ENCODE peak calls at places on chromosomes 4 and X, in seven cellular contexts. Q is CD4-positive, CD25-positive, alpha-beta regulatory T cell; L is ovary; E is mucosa of descending colon; Y is Karpas-422; W is adrenal gland; S is aorta. R is an unnamed sample. For H3K9me3, the result is how much of the 10 kb centered on the place peaks cover.

GRCh38 chr4:85777908-85778808 is 303.2 kb downstream of the ARHGAP24 start:
- DNase-seq in Y (peak), W (no peak), E (no peak), Q (no peak), S (no peak), L (no peak), R (peak)

GRCh38 chrX:16892504-16893362 is 22.6 kb upstream of the RBBP7 start:
- DNase-seq in Y (peak), S (peak), Q (peak), W (peak), E (peak), L (peak), R (peak)

GRCh38 chr4:81195475-81195874 is 19.5 kb downstream of the PRKG2 start:
- DNase-seq in L (no peak), W (no peak), Y (no peak), S (no peak), Q (no peak), E (no peak), R (no peak)

GRCh38 chr4:5416637-5417036 is 291.7 kb downstream of the EVC2 start:
- DNase-seq in S (no peak), Q (no peak), W (no peak), L (no peak), E (no peak), Y (no peak), R (no peak)

GRCh38 chr4:110091426-110091825 is 107.0 kb downstream of the ELOVL6 start:
- DNase-seq in E (no peak), W (no peak), S (no peak), Y (no peak), L (no peak), Q (no peak), R (peak)

GRCh38 chr4:101599620-101600019 is 190.9 kb upstream of the BANK1 start:
- DNase-seq in Y (no peak), L (no peak), Q (no peak), S (no peak), E (no peak), W (no peak), R (peak)

GRCh38 chrX:38864165-38864564 is 62.9 kb downstream of the MID1IP1 start:
- DNase-seq in W (no peak), S (no peak), L (no peak), E (no peak), Q (no peak), Y (no peak), R (no peak)

GRCh38 chr4:7899184-7899583 is 40.5 kb downstream of the AFAP1 start:
- DNase-seq in W (no peak), Q (no peak), E (no peak), Y (no peak), S (no peak), L (no peak), R (no peak)

GRCh38 chr4:108881190-108881589 is 118.3 kb upstream of the ETNPPL start:
- DNase-seq in Q (no peak), W (no peak), E (no peak), Y (no peak), L (no peak), S (no peak), R (no peak)

GRCh38 chr4:112817933-112818921 is 181.3 kb downstream of the LARP7 start:
- DNase-seq in Y (peak), S (peak), L (peak), W (peak), E (peak), Q (no peak), R (peak)

GRCh38 chr4:55661398-55662056 is 25.4 kb upstream of the NMU start:
- DNase-seq in S (no peak), W (no peak), E (no peak), Y (no peak), L (no peak), Q (no peak), R (no peak)

GRCh38 chr4:47664051-47664826 is 173.6 kb downstream of the CORIN start:
- DNase-seq in Y (no peak), W (no peak), S (no peak), E (no peak), L (no peak), Q (no peak), R (no peak)

GRCh38 chrX:105317117-105317516 is 96.6 kb upstream of the TEX13A start:
- DNase-seq in W (no peak), Q (no peak), L (no peak), E (no peak), S (no peak), Y (no peak), R (no peak)

GRCh38 chrX:105307762-105308161 is 87.3 kb upstream of the TEX13A start:
- DNase-seq in Q (no peak), W (no peak), Y (no peak), S (no peak), L (no peak), E (no peak), R (peak)

GRCh38 chrX:105314468-105314867 is 94.0 kb upstream of the TEX13A start:
- DNase-seq in Y (no peak), Q (no peak), W (no peak), E (no peak), S (no peak), L (no peak), R (peak)

GRCh38 chrX:105315301-105315700 is 94.8 kb upstream of the TEX13A start:
- DNase-seq in Q (no peak), S (no peak), W (no peak), E (no peak), Y (no peak), L (no peak), R (peak)

DNA sequence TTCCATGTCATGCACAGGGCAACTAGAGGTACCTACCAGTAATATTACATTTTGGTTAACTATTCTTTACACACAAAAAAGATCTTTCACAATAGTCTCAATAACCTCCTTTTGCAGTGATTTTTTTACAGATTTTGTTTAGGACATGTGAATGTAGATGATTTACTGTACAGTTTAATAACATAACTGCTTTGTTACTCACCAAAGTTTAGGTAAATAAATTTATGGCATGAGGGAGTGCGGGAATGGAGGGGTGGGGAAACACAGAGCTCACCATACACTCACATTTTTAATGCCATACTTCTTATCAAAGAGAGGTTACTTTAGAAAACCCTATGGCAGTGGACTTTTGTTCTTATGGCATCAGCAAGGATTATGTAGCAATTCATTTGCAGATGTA is 93.1 kb upstream of the TEX13A start:
- DNase-seq in L (no peak), Q (no peak), E (no peak), W (no peak), Y (no peak), S (no peak), R (peak)
- H3K4me3 ChIP-seq in L (no peak), Q (no peak), E (no peak), W (no peak), Y (no peak), S (no peak), R (peak)

GRCh38 chrX:153420851-153421599 is 9.8 kb downstream of the ZFP92 start:
- DNase-seq in Q (no peak), L (no peak), S (no peak), W (no peak), E (no peak), Y (no peak), R (no peak)
- H3K9me3 ChIP-seq in Q (under half), L (under half), S (under half), W (under half), E (under half), Y (under half), R (under half)

DNA sequence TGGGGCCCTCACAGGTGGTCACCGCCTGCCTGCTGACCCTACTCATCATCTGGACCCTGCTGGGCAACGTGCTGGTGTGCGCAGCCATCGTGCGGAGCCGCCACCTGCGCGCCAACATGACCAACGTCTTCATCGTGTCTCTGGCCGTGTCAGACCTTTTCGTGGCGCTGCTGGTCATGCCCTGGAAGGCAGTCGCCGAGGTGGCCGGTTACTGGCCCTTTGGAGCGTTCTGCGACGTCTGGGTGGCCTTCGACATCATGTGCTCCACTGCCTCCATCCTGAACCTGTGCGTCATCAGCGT is 652 bp downstream of the DRD5 start:
- DNase-seq in S (no peak), Y (no peak), W (no peak), L (no peak), E (no peak), Q (no peak), R (no peak)
- H3K4me3 ChIP-seq in S (no peak), Y (no peak), W (no peak), L (no peak), E (no peak), Q (no peak), R (no peak)

GRCh38 chr4:128376303-128376702 is 88.7 kb upstream of the PGRMC2 start:
- DNase-seq in Y (no peak), L (no peak), S (no peak), E (no peak), W (no peak), Q (no peak), R (no peak)

GRCh38 chr4:128366212-128366611 is 78.6 kb upstream of the PGRMC2 start:
- DNase-seq in Q (no peak), L (no peak), S (no peak), E (no peak), Y (no peak), W (no peak), R (no peak)

GRCh38 chr4:128376958-128377357 is 89.3 kb upstream of the PGRMC2 start:
- DNase-seq in Y (no peak), L (no peak), Q (no peak), W (no peak), E (no peak), S (no peak), R (no peak)

GRCh38 chr4:128371004-128371777 is 83.6 kb upstream of the PGRMC2 start:
- DNase-seq in W (no peak), E (no peak), Y (no peak), L (no peak), Q (no peak), S (no peak), R (no peak)
- H3K9me3 ChIP-seq in W (under half), E (under half), Y (under half), L (under half), Q (under half), S (under half), R (under half)

DNA sequence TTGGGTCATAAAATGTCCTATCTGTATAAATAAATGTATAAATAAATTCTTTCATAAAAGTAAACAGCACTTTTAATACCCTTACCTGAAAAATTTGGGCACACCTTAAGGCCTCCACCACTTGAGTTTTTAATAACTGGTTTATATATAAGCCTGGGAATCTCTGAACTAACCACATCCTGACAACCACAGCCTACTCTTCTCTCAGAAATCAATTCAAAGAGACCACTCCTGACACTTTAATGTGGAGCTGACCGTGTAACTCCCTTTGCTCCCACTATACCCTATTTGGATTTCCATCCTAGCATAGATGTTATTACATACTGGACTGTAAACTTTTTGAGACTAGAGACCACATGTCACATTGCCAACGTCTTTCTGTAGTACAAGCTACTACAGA is 3.5 kb downstream of the FBXL5 start:
- DNase-seq in Y (no peak), W (no peak), S (no peak), E (no peak), Q (no peak), L (no peak), R (no peak)
- H3K4me3 ChIP-seq in Y (peak), W (no peak), S (no peak), E (no peak), Q (peak), L (no peak), R (peak)

DNA sequence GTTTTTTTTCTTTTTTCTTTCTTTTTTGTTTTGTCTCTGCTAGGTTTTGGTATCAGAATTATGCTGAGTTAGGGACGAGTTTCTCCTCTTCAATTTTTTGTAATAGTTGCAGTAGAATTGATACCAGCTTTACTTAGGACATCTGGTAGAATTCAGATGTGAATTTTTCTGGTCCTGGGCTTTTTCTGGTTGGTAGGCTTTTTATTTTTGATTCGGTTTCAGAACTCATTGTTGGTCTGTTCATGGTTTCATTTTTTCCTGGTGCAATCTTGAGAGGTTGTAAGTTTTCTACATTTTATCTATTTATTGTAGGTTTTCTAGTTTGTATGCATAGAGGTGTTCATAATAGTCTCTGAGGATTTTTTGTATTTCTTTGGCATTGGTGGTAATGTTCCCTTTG is 498.1 kb upstream of the CPEB2 start:
- DNase-seq in Q (no peak), L (no peak), E (no peak), Y (no peak), S (no peak), W (no peak), R (no peak)
- H3K9me3 ChIP-seq in Q (under half), L (under half), E (under half), Y (under half), S (under half), W (under half), R (under half)

GRCh38 chrX:13659057-13659456 is 6.1 kb downstream of the TCEANC start:
- DNase-seq in Y (peak), L (no peak), E (no peak), W (no peak), S (no peak), Q (no peak), R (peak)
- H3K4me3 ChIP-seq in Y (peak), L (no peak), E (no peak), W (no peak), S (no peak), Q (no peak), R (peak)

GRCh38 chr4:188930822-188931221 is 791.6 kb downstream of the TRIML1 start:
- DNase-seq in E (no peak), Q (no peak), W (no peak), Y (no peak), S (no peak), L (no peak), R (no peak)
- H3K9me3 ChIP-seq in E (under half), Q (under half), W (under half), Y (under half), S (under half), L (under half), R (under half)

R was measured in PC-3.